ENCODE peak calls at places on chromosomes 11 and 22, in four cellular contexts. H, M, F and B are unnamed samples.

GRCh38 chr11:30165652-30166051 is 65.2 kb upstream of the FSHB start:
- DNase-seq in M (no peak), H (no peak), F (no peak), B (no peak)

GRCh38 chr11:69466039-69466438 is 15.4 kb upstream of the LINC01488 start:
- DNase-seq in M (no peak), F (no peak), H (no peak), B (no peak)

GRCh38 chr11:58058276-58059010 is 27.7 kb downstream of the OR6Q1 start:
- DNase-seq in H (no peak), M (no peak), F (no peak), B (no peak)

GRCh38 chr11:77884186-77884828 is 63.4 kb downstream of the AAMDC start:
- DNase-seq in M (no peak), H (no peak), F (no peak), B (no peak)

GRCh38 chr11:13927496-13927895 is 35.0 kb upstream of the SPON1 start:
- DNase-seq in M (no peak), H (no peak), F (no peak), B (no peak)

GRCh38 chr22:30325065-30325720 is 1.5 kb downstream of the TBC1D10A start:
- DNase-seq in H (peak), F (peak), M (no peak), B (no peak)

GRCh38 chr11:19474954-19475811 is 234.4 kb upstream of the E2F8 start:
- DNase-seq in F (peak), M (no peak), H (no peak), B (peak)

GRCh38 chr11:134510641-134511040 is 98.6 kb upstream of the B3GAT1 start:
- DNase-seq in H (no peak), M (no peak), F (no peak), B (no peak)

GRCh38 chr11:73956876-73957653 is 6.2 kb downstream of the DNAJB13 start:
- DNase-seq in H (no peak), F (no peak), M (no peak), B (no peak)

GRCh38 chr11:103947566-103947919 is 88.9 kb upstream of the DDI1 start:
- DNase-seq in M (no peak), F (no peak), H (no peak), B (no peak)

GRCh38 chr11:48019230-48019584 is 38.8 kb downstream of the PTPRJ start:
- DNase-seq in H (no peak), F (no peak), M (no peak), B (no peak)

GRCh38 chr11:10973416-10973815 is 115.6 kb upstream of the ZBED5 start:
- DNase-seq in M (no peak), H (no peak), F (no peak), B (peak)

GRCh38 chr11:7080900-7081299 is 7.9 kb upstream of the RBMXL2 start:
- DNase-seq in M (no peak), F (no peak), H (no peak), B (no peak)

GRCh38 chr22:20807315-20807752 is 33.4 kb downstream of the SERPIND1 start:
- DNase-seq in H (no peak), M (peak), F (peak), B (peak)

GRCh38 chr11:76662656-76663460 is 7.7 kb downstream of the LRRC32 start:
- DNase-seq in H (no peak), M (no peak), F (no peak), B (no peak)

GRCh38 chr22:45162531-45162930 is 1.2 kb upstream of the NUP50 start:
- DNase-seq in F (peak), M (no peak), H (no peak), B (no peak)

GRCh38 chr11:102414559-102414958 is 38.0 kb downstream of the TMEM123 start:
- DNase-seq in F (no peak), M (no peak), H (no peak), B (no peak)

GRCh38 chr11:73715551-73715950 is 45.3 kb downstream of the RAB6A start:
- DNase-seq in F (no peak), H (no peak), M (no peak), B (no peak)

GRCh38 chr11:77207618-77208313 is 79.7 kb downstream of the MYO7A start:
- DNase-seq in H (no peak), F (no peak), M (no peak), B (no peak)

GRCh38 chr11:123475478-123475877 is 45.4 kb downstream of the GRAMD1B start:
- DNase-seq in F (peak), M (no peak), H (no peak), B (no peak)

GRCh38 chr11:117875397-117876048 is 935 bp downstream of the FXYD6 start:
- DNase-seq in F (no peak), M (no peak), H (no peak), B (no peak)

GRCh38 chr11:61836193-61836592 is 8.1 kb downstream of the FADS2 start:
- DNase-seq in H (no peak), F (no peak), M (no peak), B (no peak)

GRCh38 chr22:37095113-37095512 is 14.4 kb downstream of the TMPRSS6 start:
- DNase-seq in F (no peak), M (no peak), H (no peak), B (no peak)

GRCh38 chr11:43541993-43542392 is 138.5 kb upstream of the HSD17B12 start:
- DNase-seq in F (no peak), H (no peak), M (no peak), B (no peak)

GRCh38 chr11:9230291-9230690 is 34.9 kb downstream of the DENND5A start:
- DNase-seq in M (no peak), H (no peak), F (peak), B (no peak)

GRCh38 chr11:94926698-94927237 is 46.6 kb downstream of the CWC15 start:
- DNase-seq in M (no peak), F (peak), H (peak), B (no peak)

GRCh38 chr22:22936915-22937656 is 49.5 kb downstream of the IGLL5 start:
- DNase-seq in H (no peak), F (no peak), M (no peak), B (no peak)

GRCh38 chr11:122920579-122920978 is 38.0 kb downstream of the JHY start:
- DNase-seq in F (peak), H (no peak), M (no peak), B (no peak)

GRCh38 chr11:43810929-43811596 is 69.6 kb upstream of the ALKBH3 start:
- DNase-seq in H (no peak), F (no peak), M (no peak), B (no peak)

GRCh38 chr22:47177334-47177815 is 414.9 kb downstream of the TBC1D22A start:
- DNase-seq in M (no peak), F (no peak), H (no peak), B (no peak)